ENCODE peak calls at places on chromosome 20, in seven cellular contexts. W is NCI-H226; J is kidney glomerular epithelial cell; A is progenitor cell of endocrine pancreas; X is CD4-positive, alpha-beta memory T cell; H is Daoy; R is SJSA1. L is an unnamed sample.

GRCh38 chr20:43843096-43843964 is 71.3 kb upstream of the TOX2 start:
- DNase-seq in X (no peak), H (peak; percentile 83), A (no peak), R (peak; percentile 79), J (peak; percentile 38), W (peak; percentile 94), L (no peak)

GRCh38 chr20:52473171-52473570 is 281.6 kb upstream of the ZFP64 start:
- DNase-seq in J (no peak), H (no peak), W (no peak), A (no peak), R (no peak), X (no peak), L (no peak)

GRCh38 chr20:58475466-58475865 is 39.7 kb downstream of the APCDD1L start:
- DNase-seq in J (no peak), W (no peak), R (no peak), H (no peak), A (no peak), X (no peak), L (no peak)

GRCh38 chr20:4809707-4810106 is 88.0 kb downstream of the PRND start:
- DNase-seq in X (no peak), J (no peak), W (no peak), H (no peak), A (no peak), R (no peak), L (no peak)

GRCh38 chr20:4427936-4428581 is 293.6 kb upstream of the PRND start:
- DNase-seq in H (no peak), A (no peak), J (no peak), X (no peak), R (no peak), W (no peak), L (no peak)

GRCh38 chr20:24746351-24746685 is 202.8 kb upstream of the CST7 start:
- DNase-seq in X (no peak), A (no peak), H (peak; percentile 21), W (peak; percentile 95), R (peak; percentile 40), J (peak; percentile 60), L (no peak)

GRCh38 chr20:52799130-52799529 is 173.0 kb upstream of the TSHZ2 start:
- DNase-seq in H (no peak), J (no peak), X (no peak), R (no peak), W (no peak), A (no peak), L (no peak)

GRCh38 chr20:46261456-46262253 is 46.6 kb downstream of the CDH22 start:
- DNase-seq in W (no peak), A (no peak), R (no peak), J (no peak), X (no peak), H (no peak), L (no peak)

GRCh38 chr20:2405693-2406065 is 25.0 kb downstream of the TGM6 start:
- DNase-seq in W (no peak), A (no peak), R (no peak), H (no peak), X (no peak), J (no peak), L (no peak)

GRCh38 chr20:64039293-64040160 is 3.5 kb downstream of the C20orf204 start:
- DNase-seq in X (no peak), R (no peak), J (no peak), W (no peak), H (no peak), A (no peak), L (peak; percentile 22)

GRCh38 chr20:57633945-57634491 is 13.8 kb upstream of the ZBP1 start:
- DNase-seq in J (no peak), X (peak; percentile 49), A (no peak), R (no peak), W (no peak), H (no peak), L (no peak)

GRCh38 chr20:7790189-7790588 is 150.1 kb downstream of the HAO1 start:
- DNase-seq in W (peak; percentile 66), R (no peak), X (no peak), A (no peak), H (no peak), J (peak; percentile 4), L (no peak)

GRCh38 chr20:33660035-33660684 is 2.0 kb upstream of the C20orf144 start:
- DNase-seq in A (no peak), R (no peak), X (no peak), W (no peak), H (no peak), J (no peak), L (no peak)

GRCh38 chr20:47681977-47682812 is 103.1 kb downstream of the SULF2 start:
- DNase-seq in R (no peak), J (no peak), W (no peak), A (no peak), X (no peak), H (no peak), L (no peak)

GRCh38 chr20:44026932-44027685 is 112.5 kb downstream of the TOX2 start:
- DNase-seq in W (no peak), X (no peak), A (no peak), H (no peak), R (peak; percentile 33), J (no peak), L (no peak)

GRCh38 chr20:58225490-58226200 is 2.8 kb downstream of the ANKRD60 start:
- DNase-seq in W (no peak), J (no peak), A (no peak), H (no peak), R (no peak), X (no peak), L (no peak)

GRCh38 chr20:64027981-64028685 is 7.8 kb upstream of the C20orf204 start:
- DNase-seq in A (no peak), X (no peak), H (no peak), R (no peak), J (no peak), W (no peak), L (no peak)

GRCh38 chr20:23115823-23116222 is 29.7 kb upstream of the CD93 start:
- DNase-seq in J (no peak), W (no peak), R (no peak), A (no peak), X (no peak), H (no peak), L (no peak)

GRCh38 chr20:36606171-36607116 is 865 bp downstream of the RAB5IF start:
- DNase-seq in H (peak; percentile 32), J (no peak), R (no peak), X (no peak), W (peak; percentile 47), A (no peak), L (peak; percentile 9)

GRCh38 chr20:59042151-59042795 is at the start of gene PRELID3B:
- DNase-seq in A (no peak), X (peak; percentile 58), R (no peak), W (no peak), J (peak; percentile 29), H (peak; percentile 16), L (peak; percentile 30)

GRCh38 chr20:63318391-63319163 is 25.6 kb downstream of the COL20A1 start:
- DNase-seq in X (no peak), H (no peak), A (no peak), J (no peak), R (no peak), W (no peak), L (no peak)

GRCh38 chr20:4053516-4053919 is 38.2 kb upstream of the RNF24 start:
- DNase-seq in A (no peak), J (no peak), X (no peak), W (peak; percentile 25), H (no peak), R (peak; percentile 42), L (no peak)

GRCh38 chr20:24993337-24994185 is 1.0 kb upstream of the APMAP start:
- DNase-seq in J (peak; percentile 72), H (no peak), W (peak; percentile 32), A (no peak), X (no peak), R (peak; percentile 21), L (no peak)

GRCh38 chr20:61954276-61955021 is 111.2 kb downstream of the TAF4 start:
- DNase-seq in A (no peak), J (no peak), W (no peak), H (no peak), X (no peak), R (peak; percentile 31), L (peak; percentile 1)

GRCh38 chr20:44609006-44609510 is 26.7 kb downstream of the PKIG start:
- DNase-seq in X (no peak), A (no peak), J (no peak), H (no peak), W (no peak), R (no peak), L (no peak)

GRCh38 chr20:20259534-20259933 is 108.4 kb upstream of the INSM1 start:
- DNase-seq in X (no peak), W (no peak), R (no peak), A (no peak), H (no peak), J (no peak), L (no peak)

GRCh38 chr20:52610749-52611148 is 361.4 kb upstream of the TSHZ2 start:
- DNase-seq in A (no peak), R (no peak), X (no peak), W (no peak), H (no peak), J (no peak), L (no peak)

GRCh38 chr20:58753267-58753928 is 60.8 kb downstream of the NPEPL1 start:
- DNase-seq in W (no peak), J (no peak), R (peak; percentile 66), A (no peak), H (no peak), X (no peak), L (no peak)

GRCh38 chr20:46056027-46056833 is 27.2 kb downstream of the SLC12A5 start:
- DNase-seq in W (no peak), J (no peak), A (no peak), X (no peak), H (no peak), R (no peak), L (no peak)

GRCh38 chr20:1204061-1204460 is 807 bp downstream of the C20orf202 start:
- DNase-seq in W (no peak), X (no peak), H (no peak), R (peak; percentile 16), J (no peak), A (no peak), L (no peak)

GRCh38 chr20:61426361-61426760 is 174.3 kb downstream of the CDH4 start:
- DNase-seq in W (no peak), X (no peak), R (no peak), A (no peak), H (peak; percentile 72), J (no peak), L (no peak)

GRCh38 chr20:45506927-45507820 is 8.2 kb downstream of the SPINT3 start:
- DNase-seq in A (no peak), H (peak; percentile 17), W (peak; percentile 51), J (no peak), R (no peak), X (no peak), L (no peak)

GRCh38 chr20:45337367-45338120 is 10.7 kb downstream of the SDC4 start:
- DNase-seq in W (peak; percentile 98), A (no peak), X (no peak), H (peak; percentile 89), J (peak; percentile 94), R (peak; percentile 89), L (no peak)

GRCh38 chr20:674936-675452 is 608 bp downstream of the SCRT2 start:
- DNase-seq in X (no peak), J (no peak), H (no peak), A (no peak), R (no peak), W (no peak), L (no peak)

L was measured in endothelial cell.